ENCODE peak calls at places on chromosomes 6 and 20, in six cellular contexts. W is OCI-M1, T is fibroblast of mammary gland, M is COR-L47, P is occipital lobe, Z is retinal pigment epithelial cell. C is an unnamed sample.

GRCh38 chr20:49727894-49728885 is 14.5 kb upstream of the B4GALT5 start:
- DNase-seq in W (no peak), T (no peak), Z (no peak), M (no peak), P (no peak), C (no peak)

GRCh38 chr20:57680131-57680716 is 29.6 kb downstream of the PMEPA1 start:
- DNase-seq in M (no peak), W (no peak), P (no peak), T (no peak), Z (no peak), C (no peak)

GRCh38 chr6:127146935-127147334 is 28.5 kb downstream of the RSPO3 start:
- DNase-seq in M (no peak), T (peak; percentile 82), W (no peak), Z (peak; percentile 24), P (no peak), C (no peak)

GRCh38 chr6:112117554-112117953 is 30.2 kb downstream of the FAM229B start:
- DNase-seq in P (no peak), T (peak; percentile 33), W (peak; percentile 38), Z (no peak), M (no peak), C (no peak)

GRCh38 chr20:47950103-47950502 is 164.8 kb upstream of the SULF2 start:
- DNase-seq in W (no peak), M (peak; percentile 5), T (peak; percentile 46), P (no peak), Z (peak; percentile 23), C (no peak)

GRCh38 chr6:166627875-166628849 is 1.1 kb upstream of the RPS6KA2 start:
- DNase-seq in Z (no peak), W (peak; percentile 35), P (no peak), M (peak; percentile 51), T (peak; percentile 61), C (peak; percentile 74)

GRCh38 chr6:53818845-53819609 is 24.2 kb downstream of the LRRC1 start:
- DNase-seq in M (no peak), P (no peak), Z (no peak), T (no peak), W (no peak), C (no peak)

GRCh38 chr6:158314737-158315136 is 2.5 kb downstream of the TULP4 start:
- DNase-seq in M (no peak), P (no peak), T (no peak), W (no peak), Z (no peak), C (no peak)

GRCh38 chr6:167499161-167499660 is 174.3 kb downstream of the TTLL2 start:
- DNase-seq in W (no peak), Z (no peak), M (no peak), P (no peak), T (no peak), C (no peak)

GRCh38 chr6:18667612-18668011 is 280.5 kb downstream of the RNF144B start:
- DNase-seq in M (no peak), T (no peak), Z (no peak), P (no peak), W (no peak), C (no peak)

GRCh38 chr6:5995705-5996686 is 10.7 kb downstream of the NRN1 start:
- DNase-seq in M (peak; percentile 14), Z (no peak), W (peak; percentile 26), P (peak; percentile 48), T (peak; percentile 85), C (no peak)

GRCh38 chr6:161477901-161478425 is 204.1 kb upstream of the AGPAT4 start:
- DNase-seq in Z (no peak), T (no peak), M (no peak), W (no peak), P (no peak), C (no peak)

C was measured in head of caudate nucleus.